ENCODE peak calls at places on chromosomes 16 and 17, in eight cellular contexts. P is A549, M is left cardiac atrium, H is mesendoderm, C is NCI-H1105, X is WTC11, O is neural progenitor cell, F is upper lobe of left lung. I is an unnamed sample.

GRCh38 chr17:1865252-1866037 is 35.6 kb downstream of the RPA1 start:
- DNase-seq in H (peak; percentile 32), M (no peak), P (peak; percentile 51), O (no peak), X (peak; percentile 37), F (no peak), C (no peak), I (peak; percentile 73)

GRCh38 chr16:58049697-58050185 is 24.2 kb downstream of the MMP15 start:
- DNase-seq in P (no peak), H (no peak), O (no peak), M (no peak), F (no peak), C (no peak), X (no peak), I (no peak)

GRCh38 chr17:74892013-74892841 is 1.2 kb downstream of the FADS6 start:
- DNase-seq in C (no peak), O (no peak), H (no peak), X (no peak), M (no peak), F (no peak), P (no peak), I (no peak)

GRCh38 chr17:56810286-56810781 is 23.4 kb downstream of the C17orf67 start:
- DNase-seq in H (no peak), C (no peak), O (no peak), P (no peak), M (no peak), F (no peak), X (no peak), I (no peak)

GRCh38 chr16:14325921-14326401 is 254.8 kb downstream of the MRTFB start:
- DNase-seq in P (no peak), M (no peak), X (no peak), O (peak; percentile 45), H (no peak), C (peak; percentile 76), F (no peak), I (no peak)

GRCh38 chr16:21653571-21653970 is 1.2 kb upstream of the IGSF6 start:
- DNase-seq in F (peak; percentile 40), M (no peak), P (no peak), X (no peak), H (no peak), O (no peak), C (no peak), I (no peak)

GRCh38 chr17:83133302-83134121 is 54.1 kb downstream of the METRNL start:
- DNase-seq in O (no peak), M (no peak), H (no peak), F (no peak), C (no peak), X (no peak), P (no peak), I (no peak)

GRCh38 chr16:81446318-81447275 is 2.0 kb downstream of the CMIP start:
- DNase-seq in F (no peak), O (no peak), M (peak; percentile 47), X (no peak), H (peak; percentile 66), C (no peak), P (peak; percentile 82), I (peak; percentile 51)

GRCh38 chr16:27382187-27382855 is 19.7 kb upstream of the IL21R start:
- DNase-seq in F (no peak), M (no peak), H (no peak), X (no peak), O (no peak), C (no peak), P (no peak), I (no peak)

GRCh38 chr17:77217566-77217965 is 76.8 kb downstream of the SEC14L1 start:
- DNase-seq in H (no peak), C (no peak), X (no peak), M (no peak), P (no peak), F (no peak), O (no peak), I (no peak)

GRCh38 chr16:83118365-83118764 is 491.6 kb downstream of the CDH13 start:
- DNase-seq in C (no peak), M (no peak), O (no peak), X (no peak), H (no peak), F (no peak), P (no peak), I (no peak)

GRCh38 chr16:89949756-89950155 is 1.2 kb downstream of the DEF8 start:
- DNase-seq in C (no peak), H (no peak), O (no peak), P (no peak), F (peak; percentile 75), M (no peak), X (no peak), I (no peak)

GRCh38 chr17:72931163-72931562 is 161.3 kb downstream of the SLC39A11 start:
- DNase-seq in H (no peak), F (no peak), M (no peak), O (no peak), P (no peak), C (no peak), X (no peak), I (no peak)

GRCh38 chr17:38747385-38748328 is 479 bp downstream of the PCGF2 start:
- DNase-seq in X (peak; percentile 64), M (peak; percentile 74), C (no peak), F (peak; percentile 92), P (peak; percentile 42), O (peak; percentile 80), H (peak; percentile 54), I (peak; percentile 28)

GRCh38 chr17:82156284-82156925 is 56.2 kb downstream of the CCDC57 start:
- DNase-seq in M (no peak), X (no peak), H (no peak), P (no peak), C (no peak), F (peak; percentile 65), O (no peak), I (no peak)

GRCh38 chr17:8253801-8254200 is 4.7 kb downstream of the PFAS start:
- DNase-seq in F (no peak), O (peak; percentile 18), H (peak; percentile 63), M (no peak), C (no peak), P (peak; percentile 62), X (no peak), I (no peak)

GRCh38 chr17:27326051-27326450 is 32.1 kb downstream of the WSB1 start:
- DNase-seq in X (no peak), O (no peak), H (no peak), M (no peak), C (no peak), F (no peak), P (no peak), I (no peak)

GRCh38 chr17:9287301-9287700 is 266.0 kb downstream of the NTN1 start:
- DNase-seq in O (no peak), H (no peak), P (no peak), C (no peak), X (no peak), M (no peak), F (no peak), I (no peak)

GRCh38 chr16:47375423-47375822 is 85.4 kb downstream of the ITFG1 start:
- DNase-seq in H (peak; percentile 51), O (no peak), X (no peak), F (no peak), M (no peak), P (no peak), C (no peak), I (no peak)

GRCh38 chr17:37100231-37100630 is 151.5 kb downstream of the AATF start:
- DNase-seq in F (no peak), O (no peak), P (no peak), X (no peak), H (no peak), C (no peak), M (no peak), I (no peak)

GRCh38 chr16:68338326-68339119 is 27.7 kb downstream of the PRMT7 start:
- DNase-seq in M (no peak), X (no peak), P (no peak), C (no peak), O (no peak), F (no peak), H (no peak), I (no peak)

GRCh38 chr17:80959330-80960036 is 32.2 kb upstream of the CHMP6 start:
- DNase-seq in H (no peak), M (peak; percentile 91), F (peak; percentile 86), X (no peak), O (no peak), C (no peak), P (no peak), I (no peak)

GRCh38 chr17:55996826-55997225 is 156.4 kb upstream of the ANKFN1 start:
- DNase-seq in O (no peak), P (no peak), H (no peak), C (no peak), F (no peak), X (no peak), M (no peak), I (peak; percentile 15)

GRCh38 chr17:61834610-61835009 is 28.7 kb downstream of the BRIP1 start:
- DNase-seq in O (no peak), H (no peak), F (no peak), C (no peak), X (no peak), M (no peak), P (no peak), I (no peak)

GRCh38 chr17:57866319-57866718 is 16.5 kb upstream of the MRPS23 start:
- DNase-seq in M (no peak), P (no peak), X (no peak), O (no peak), C (no peak), H (no peak), F (no peak), I (no peak)

GRCh38 chr17:38743556-38744171 is 4.5 kb downstream of the PCGF2 start:
- DNase-seq in M (no peak), X (no peak), P (no peak), C (peak; percentile 56), O (no peak), H (no peak), F (no peak), I (no peak)

GRCh38 chr17:78224226-78225087 is 7.0 kb upstream of the TMEM235 start:
- DNase-seq in M (no peak), H (no peak), F (no peak), P (no peak), O (no peak), X (no peak), C (no peak), I (no peak)

GRCh38 chr16:85327731-85328664 is 215.7 kb upstream of the CIBAR2 start:
- DNase-seq in O (peak; percentile 96), X (peak; percentile 92), M (peak; percentile 70), C (peak; percentile 21), P (no peak), F (no peak), H (peak; percentile 99), I (peak; percentile 60)

GRCh38 chr17:73841431-73842060 is 197.3 kb upstream of the SDK2 start:
- DNase-seq in M (no peak), X (peak; percentile 54), P (peak; percentile 60), O (peak; percentile 66), H (peak; percentile 71), C (peak; percentile 29), F (no peak), I (no peak)

GRCh38 chr17:44110823-44111633 is 12.4 kb downstream of the HDAC5 start:
- DNase-seq in P (peak; percentile 86), F (peak; percentile 100), O (peak; percentile 70), M (peak; percentile 98), H (peak; percentile 94), C (peak; percentile 90), X (peak; percentile 82), I (peak; percentile 95)

GRCh38 chr17:31509805-31510177 is 118.3 kb downstream of the RAB11FIP4 start:
- DNase-seq in O (no peak), F (no peak), P (no peak), X (no peak), M (no peak), C (no peak), H (peak; percentile 35), I (no peak)

I was measured in OCI-M1.